ENCODE peak calls at places on chromosomes 2 and 18, in ten cellular contexts. E, A, W, V, C, L, K, O, D and S are unnamed samples.

GRCh38 chr18:9684901-9685738 is 23.0 kb upstream of the RAB31 start:
- DNase-seq in E (no peak), A (no peak), W (no peak), V (peak), C (no peak), L (peak), K (no peak), O (peak), D (no peak), S (no peak)

GRCh38 chr18:79867666-79868065 is 69.9 kb downstream of the KCNG2 start:
- DNase-seq in E (no peak), A (peak), W (no peak), V (no peak), C (peak), L (no peak), K (no peak), O (no peak), D (no peak), S (no peak)

GRCh38 chr2:96105152-96105915 is 11.0 kb downstream of the ADRA2B start:
- DNase-seq in E (no peak), A (peak), W (no peak), V (no peak), C (no peak), L (no peak), K (peak), O (no peak), D (no peak), S (no peak)

GRCh38 chr2:241706539-241706938 is 4.7 kb downstream of the ING5 start:
- DNase-seq in E (no peak), A (no peak), W (no peak), V (no peak), C (no peak), L (no peak), K (no peak), O (no peak), D (no peak), S (peak)

GRCh38 chr2:127106457-127106997 is 427 bp downstream of the BIN1 start:
- DNase-seq in E (peak), A (no peak), W (peak), V (no peak), C (peak), L (no peak), K (peak), O (no peak), D (peak), S (no peak)

GRCh38 chr18:73638709-73639108 is 508.9 kb downstream of the FBXO15 start:
- DNase-seq in E (no peak), A (no peak), W (no peak), V (no peak), C (no peak), L (peak), K (no peak), O (peak), D (no peak), S (no peak)

GRCh38 chr2:46389417-46389916 is 89.9 kb upstream of the TMEM247 start:
- DNase-seq in E (no peak), A (no peak), W (no peak), V (no peak), C (no peak), L (no peak), K (no peak), O (peak), D (no peak), S (no peak)

GRCh38 chr18:79395761-79396404 is at the start of gene NFATC1:
- DNase-seq in E (peak), A (peak), W (peak), V (peak), C (peak), L (peak), K (peak), O (peak), D (peak), S (peak)

GRCh38 chr2:44348385-44348784 is 12.9 kb downstream of the PREPL start:
- DNase-seq in E (no peak), A (no peak), W (no peak), V (no peak), C (no peak), L (peak), K (no peak), O (peak), D (no peak), S (no peak)

GRCh38 chr2:38876407-38876806 is 631 bp downstream of the MORN2 start:
- DNase-seq in E (no peak), A (no peak), W (no peak), V (no peak), C (no peak), L (no peak), K (no peak), O (no peak), D (no peak), S (no peak)

GRCh38 chr2:111706481-111707001 is 177.5 kb downstream of the ANAPC1 start:
- DNase-seq in E (no peak), A (no peak), W (no peak), V (no peak), C (peak), L (no peak), K (peak), O (no peak), D (no peak), S (peak)

GRCh38 chr2:122471779-122472178 is 716.3 kb downstream of the TSN start:
- DNase-seq in E (no peak), A (no peak), W (no peak), V (no peak), C (no peak), L (no peak), K (no peak), O (no peak), D (no peak), S (no peak)

GRCh38 chr2:178579006-178579405 is 98.7 kb downstream of the PLEKHA3 start:
- DNase-seq in E (no peak), A (no peak), W (no peak), V (peak), C (no peak), L (peak), K (no peak), O (peak), D (no peak), S (no peak)

GRCh38 chr2:9018109-9018508 is 14.6 kb upstream of the MBOAT2 start:
- DNase-seq in E (no peak), A (no peak), W (no peak), V (no peak), C (no peak), L (no peak), K (no peak), O (no peak), D (no peak), S (no peak)

GRCh38 chr2:230721712-230722111 is 9.1 kb downstream of the CAB39 start:
- DNase-seq in E (no peak), A (no peak), W (no peak), V (peak), C (no peak), L (peak), K (no peak), O (peak), D (peak), S (peak)

GRCh38 chr2:190879474-190880373 is 897 bp upstream of the GLS start:
- DNase-seq in E (no peak), A (no peak), W (peak), V (no peak), C (no peak), L (no peak), K (no peak), O (no peak), D (no peak), S (peak)

GRCh38 chr2:232336956-232337700 is 41.4 kb upstream of the ALPP start:
- DNase-seq in E (no peak), A (peak), W (no peak), V (no peak), C (no peak), L (no peak), K (peak), O (no peak), D (no peak), S (no peak)

GRCh38 chr2:35428548-35428947 is 927.0 kb upstream of the CRIM1 start:
- DNase-seq in E (peak), A (peak), W (peak), V (peak), C (no peak), L (no peak), K (no peak), O (peak), D (peak), S (peak)

GRCh38 chr2:47499093-47499492 is 96.1 kb downstream of the MSH2 start:
- DNase-seq in E (no peak), A (no peak), W (no peak), V (no peak), C (no peak), L (no peak), K (no peak), O (no peak), D (no peak), S (no peak)

GRCh38 chr18:34511435-34511834 is 198.7 kb upstream of the DTNA start:
- DNase-seq in E (no peak), A (no peak), W (no peak), V (no peak), C (no peak), L (no peak), K (no peak), O (no peak), D (no peak), S (no peak)

GRCh38 chr18:55587341-55588000 is 521 bp downstream of the TCF4 start:
- DNase-seq in E (no peak), A (no peak), W (no peak), V (no peak), C (no peak), L (peak), K (peak), O (peak), D (peak), S (peak)

GRCh38 chr2:112640800-112641675 is 4.7 kb upstream of the SLC20A1 start:
- DNase-seq in E (peak), A (no peak), W (no peak), V (no peak), C (no peak), L (peak), K (no peak), O (peak), D (no peak), S (no peak)

GRCh38 chr18:69897397-69898108 is 50.1 kb downstream of the CD226 start:
- DNase-seq in E (no peak), A (no peak), W (no peak), V (peak), C (no peak), L (no peak), K (no peak), O (no peak), D (peak), S (no peak)

GRCh38 chr2:163347982-163348842 is 387.6 kb downstream of the FIGN start:
- DNase-seq in E (no peak), A (peak), W (peak), V (peak), C (peak), L (peak), K (peak), O (peak), D (no peak), S (no peak)

GRCh38 chr2:172609488-172609887 is 53.6 kb downstream of the PDK1 start:
- DNase-seq in E (no peak), A (no peak), W (no peak), V (no peak), C (no peak), L (no peak), K (no peak), O (no peak), D (no peak), S (no peak)

GRCh38 chr2:121903037-121903689 is 147.7 kb downstream of the TSN start:
- DNase-seq in E (no peak), A (no peak), W (no peak), V (no peak), C (no peak), L (peak), K (no peak), O (peak), D (no peak), S (no peak)

GRCh38 chr2:26412091-26412673 is 10.5 kb downstream of the DRC1 start:
- DNase-seq in E (peak), A (no peak), W (no peak), V (peak), C (no peak), L (no peak), K (no peak), O (no peak), D (no peak), S (no peak)

GRCh38 chr2:24824966-24825882 is 32.0 kb downstream of the CENPO start:
- DNase-seq in E (peak), A (peak), W (no peak), V (peak), C (peak), L (no peak), K (no peak), O (peak), D (no peak), S (no peak)

GRCh38 chr2:24828641-24829040 is 35.4 kb downstream of the CENPO start:
- DNase-seq in E (no peak), A (peak), W (no peak), V (no peak), C (peak), L (no peak), K (no peak), O (no peak), D (no peak), S (no peak)

GRCh38 chr2:24830351-24830750 is 37.1 kb downstream of the CENPO start:
- DNase-seq in E (no peak), A (no peak), W (no peak), V (no peak), C (peak), L (peak), K (peak), O (peak), D (no peak), S (no peak)

GRCh38 chr2:24825883-24826800 is 32.9 kb downstream of the CENPO start:
- DNase-seq in E (no peak), A (peak), W (no peak), V (no peak), C (no peak), L (no peak), K (no peak), O (peak), D (no peak), S (peak)

DNA sequence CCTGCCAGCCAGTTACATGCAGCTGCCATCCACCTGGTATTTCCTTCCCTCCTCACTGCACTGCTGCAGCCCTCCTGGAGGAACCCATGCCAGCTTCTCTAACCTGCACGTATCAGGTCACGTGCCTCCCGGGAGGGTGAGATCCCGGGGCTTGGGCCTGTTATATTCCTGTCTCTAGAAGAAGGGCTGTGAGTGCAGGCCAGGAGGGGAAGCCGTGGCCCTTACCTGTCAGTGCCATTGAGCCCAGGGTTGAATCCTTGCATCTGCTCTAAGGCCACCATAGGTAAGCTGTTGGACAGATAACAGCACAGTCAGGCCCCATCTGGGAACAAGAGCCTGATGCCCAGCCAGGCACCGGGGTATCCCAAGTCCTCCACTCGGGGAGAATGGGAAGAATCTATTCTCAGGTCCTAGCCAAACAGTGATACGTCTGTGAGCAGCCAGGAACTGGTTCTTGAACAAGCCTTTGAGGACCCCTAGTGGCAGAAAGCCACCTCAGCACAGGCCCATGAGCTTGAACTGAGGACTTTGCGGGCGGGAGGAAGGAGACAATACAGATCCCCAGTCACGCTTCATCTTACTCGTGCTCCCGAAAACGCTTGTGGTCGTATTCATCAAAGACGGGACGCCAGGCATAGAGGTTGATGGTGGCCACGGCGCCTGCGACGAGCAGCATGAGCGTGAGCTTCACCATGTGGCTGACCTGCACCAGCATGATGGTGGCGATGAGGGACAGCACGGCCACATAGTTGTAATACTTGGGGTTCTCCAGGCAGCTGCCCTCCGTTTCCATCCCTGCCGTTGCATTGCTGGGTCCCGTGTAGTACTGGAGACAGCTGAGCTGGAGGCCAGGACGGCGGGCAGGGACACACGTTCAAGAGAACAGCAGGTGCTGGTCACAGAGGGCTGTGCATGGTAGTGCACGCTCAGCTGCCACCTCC is 34.4 kb downstream of the CENPO start:
- DNase-seq in E (peak), A (peak), W (peak), V (peak), C (peak), L (peak), K (peak), O (peak), D (peak), S (peak)
- TF ChIP-seq CTCF in E (peak), A (peak), W (peak), V (peak), C (peak), L (peak), K (peak), O (peak), D (peak), S (peak)

GRCh38 chr18:45282101-45282812 is 333.0 kb upstream of the SLC14A2 start:
- DNase-seq in E (peak), A (no peak), W (no peak), V (no peak), C (no peak), L (no peak), K (no peak), O (no peak), D (no peak), S (no peak)

GRCh38 chr18:45280486-45281263 is 334.6 kb upstream of the SLC14A2 start:
- DNase-seq in E (no peak), A (no peak), W (no peak), V (no peak), C (no peak), L (no peak), K (no peak), O (no peak), D (no peak), S (no peak)

GRCh38 chr18:45285251-45285650 is 330.0 kb upstream of the SLC14A2 start:
- DNase-seq in E (no peak), A (no peak), W (no peak), V (no peak), C (no peak), L (no peak), K (peak), O (no peak), D (no peak), S (no peak)

GRCh38 chr18:45287531-45287930 is 327.7 kb upstream of the SLC14A2 start:
- DNase-seq in E (no peak), A (no peak), W (peak), V (no peak), C (no peak), L (no peak), K (no peak), O (no peak), D (no peak), S (no peak)

DNA sequence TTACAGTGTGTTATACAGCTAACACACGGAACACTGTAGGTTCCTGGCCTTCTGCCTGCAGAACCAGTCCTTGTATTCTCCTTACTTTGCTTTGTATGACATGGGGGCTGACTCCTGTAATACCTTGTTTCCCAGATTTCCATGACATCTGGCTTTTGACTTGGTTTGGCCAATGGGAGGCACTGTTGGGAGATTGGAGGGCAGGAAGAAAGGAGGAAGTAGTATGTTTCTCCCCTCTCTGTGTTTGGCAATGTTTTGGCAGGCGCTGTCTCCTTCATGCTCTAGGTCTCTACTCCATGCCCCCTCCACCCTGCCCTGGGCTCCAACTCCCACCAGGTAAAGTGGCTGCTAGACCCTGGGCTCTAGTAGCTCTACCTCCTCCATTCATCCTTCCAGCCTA is 331.1 kb upstream of the SLC14A2 start:
- DNase-seq in E (no peak), A (no peak), W (no peak), V (peak), C (no peak), L (no peak), K (no peak), O (no peak), D (no peak), S (no peak)
- TF ChIP-seq CTCF in E (no peak), A (no peak), W (no peak), V (no peak), C (no peak), L (no peak), K (no peak), O (no peak), D (no peak), S (no peak)

DNA sequence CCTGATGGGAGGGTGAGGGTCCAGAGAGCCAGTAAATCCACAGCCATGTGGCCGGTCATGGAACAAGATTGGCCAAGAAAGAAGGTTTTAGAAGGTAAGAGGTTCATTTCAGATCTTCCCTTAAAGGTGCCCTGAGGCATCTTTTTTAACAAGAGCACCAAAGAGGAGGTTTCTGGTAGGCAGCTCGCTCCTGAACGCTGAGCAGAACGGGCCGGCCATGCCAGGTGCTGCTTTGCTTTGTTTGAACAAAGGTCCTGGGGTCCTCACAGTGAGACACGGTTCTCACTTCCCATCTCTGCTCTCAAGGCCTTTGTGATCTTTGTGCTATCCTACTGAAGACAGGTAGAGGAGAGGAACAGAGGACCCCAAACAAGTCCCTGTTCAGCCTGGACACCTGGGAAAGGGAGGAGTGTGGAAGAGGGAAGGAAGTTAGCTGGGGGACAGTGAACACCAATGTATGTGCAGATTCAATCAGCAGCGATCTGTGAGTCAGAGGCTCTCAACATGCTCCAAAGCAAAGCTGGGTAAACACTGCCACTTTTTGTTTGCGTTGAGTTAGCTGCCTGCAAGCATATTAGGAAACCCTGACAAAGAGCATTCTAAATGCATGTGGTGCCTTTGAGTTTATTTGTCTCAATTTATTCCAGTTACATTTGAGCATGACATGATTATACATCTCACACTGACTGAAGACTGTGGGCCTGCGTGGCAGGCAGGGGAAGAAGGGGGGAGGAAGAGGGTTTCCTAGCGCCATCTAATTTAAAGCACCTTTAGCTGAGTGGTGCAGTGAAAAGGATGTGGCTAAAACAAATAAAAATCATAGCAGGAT is 102.4 kb downstream of the ASB1 start:
- DNase-seq in E (peak), A (no peak), W (no peak), V (no peak), C (no peak), L (peak), K (no peak), O (peak), D (no peak), S (no peak)
- TF ChIP-seq CTCF in E (no peak), A (no peak), W (no peak), V (no peak), C (no peak), L (peak), K (no peak), O (no peak), D (no peak), S (no peak)

DNA sequence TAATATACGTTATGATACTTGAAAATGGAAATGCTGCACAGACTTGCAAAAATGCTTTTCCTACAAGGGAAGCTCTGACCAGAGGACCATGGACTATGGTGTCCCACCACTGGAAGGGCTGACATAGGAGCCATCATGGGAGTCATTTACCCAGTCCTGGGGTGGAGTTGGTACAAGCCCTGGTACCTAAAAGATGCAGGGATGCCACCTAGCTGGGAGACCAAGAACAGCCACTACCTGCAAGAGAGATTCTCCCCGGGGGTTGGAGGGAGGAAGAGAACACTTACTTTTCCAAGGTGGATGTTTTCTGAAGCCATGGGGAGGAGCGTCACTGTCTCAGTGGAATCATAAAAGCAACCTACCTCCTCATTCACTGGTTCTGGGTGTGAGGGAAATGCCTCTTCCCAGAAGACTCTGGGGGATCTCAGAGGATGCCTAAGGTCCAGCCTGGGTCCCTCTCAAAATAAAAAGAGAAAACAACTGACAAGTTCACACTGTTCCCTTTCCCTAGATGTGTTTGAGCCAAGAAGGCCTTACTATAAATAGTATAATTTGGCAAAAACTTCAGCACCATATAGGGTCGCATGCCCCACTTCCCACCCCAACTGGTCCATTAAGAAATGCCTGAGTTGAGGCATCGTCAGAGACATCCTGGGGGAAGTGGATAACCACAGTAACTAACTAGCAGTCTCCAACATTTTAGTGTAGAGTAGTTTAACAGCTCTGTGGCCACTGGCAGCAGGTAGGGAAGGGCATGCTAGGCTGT is 39.9 kb downstream of the REEP1 start:
- DNase-seq in E (no peak), A (no peak), W (no peak), V (peak), C (no peak), L (no peak), K (no peak), O (peak), D (peak), S (peak)
- TF ChIP-seq CTCF in E (no peak), A (no peak), W (no peak), V (no peak), C (no peak), L (no peak), K (no peak), O (peak), D (peak), S (peak)